ENCODE peak calls at places on chromosome 19, in five cellular contexts. One of them, this sample, is unnamed.
A peak's percentile ranks its signal among the peaks of the same experiment; 100 is the strongest.

GRCh38 chr19:21569497-21569870 is 64.1 kb downstream of the ZNF429 start:
- DNase-seq in IMR-90: no peak
- DNase-seq in RWPE1: no peak
- DNase-seq in non-pigmented ciliary epithelial cell: peak; percentile 4
- DNase-seq in lower lobe of right lung: peak; percentile 80
- DNase-seq in this sample: peak; percentile 34

GRCh38 chr19:16940626-16941025 is 51.8 kb downstream of the F2RL3 start:
- DNase-seq in IMR-90: no peak
- DNase-seq in RWPE1: no peak
- DNase-seq in non-pigmented ciliary epithelial cell: no peak
- DNase-seq in lower lobe of right lung: no peak
- DNase-seq in this sample: no peak

GRCh38 chr19:10230904-10231623 is at the start of gene S1PR2:
- DNase-seq in IMR-90: peak; percentile 75
- DNase-seq in RWPE1: peak; percentile 67
- DNase-seq in non-pigmented ciliary epithelial cell: no peak
- DNase-seq in lower lobe of right lung: peak; percentile 82
- DNase-seq in this sample: peak; percentile 80

GRCh38 chr19:34502582-34503545 is 21.3 kb downstream of the WTIP start:
- DNase-seq in IMR-90: peak; percentile 33
- DNase-seq in RWPE1: no peak
- DNase-seq in non-pigmented ciliary epithelial cell: no peak
- DNase-seq in lower lobe of right lung: no peak
- DNase-seq in this sample: peak; percentile 36

GRCh38 chr19:49968279-49968922 is 7.4 kb upstream of the SIGLEC11 start:
- DNase-seq in IMR-90: no peak
- DNase-seq in RWPE1: no peak
- DNase-seq in non-pigmented ciliary epithelial cell: no peak
- DNase-seq in lower lobe of right lung: peak; percentile 64
- DNase-seq in this sample: no peak

GRCh38 chr19:7450243-7451223 is 38.3 kb downstream of the PEX11G start:
- DNase-seq in IMR-90: peak; percentile 63
- DNase-seq in RWPE1: no peak
- DNase-seq in non-pigmented ciliary epithelial cell: no peak
- DNase-seq in lower lobe of right lung: no peak
- DNase-seq in this sample: no peak

GRCh38 chr19:4547303-4548237 is 7.7 kb upstream of the LRG1 start:
- DNase-seq in IMR-90: no peak
- DNase-seq in RWPE1: no peak
- DNase-seq in non-pigmented ciliary epithelial cell: no peak
- DNase-seq in lower lobe of right lung: peak; percentile 77
- DNase-seq in this sample: no peak

GRCh38 chr19:15115080-15115479 is 7.9 kb downstream of the SYDE1 start:
- DNase-seq in IMR-90: peak; percentile 68
- DNase-seq in RWPE1: no peak
- DNase-seq in non-pigmented ciliary epithelial cell: no peak
- DNase-seq in lower lobe of right lung: no peak
- DNase-seq in this sample: peak; percentile 56

GRCh38 chr19:48918801-48919247 is 14.7 kb upstream of the DHDH start:
- DNase-seq in IMR-90: no peak
- DNase-seq in RWPE1: no peak
- DNase-seq in non-pigmented ciliary epithelial cell: no peak
- DNase-seq in lower lobe of right lung: no peak
- DNase-seq in this sample: peak; percentile 36

GRCh38 chr19:10432736-10433130 is 12.4 kb downstream of the PDE4A start:
- DNase-seq in IMR-90: no peak
- DNase-seq in RWPE1: no peak
- DNase-seq in non-pigmented ciliary epithelial cell: no peak
- DNase-seq in lower lobe of right lung: no peak
- DNase-seq in this sample: no peak

GRCh38 chr19:2750739-2751437 is 11.1 kb upstream of the SLC39A3 start:
- DNase-seq in IMR-90: no peak
- DNase-seq in RWPE1: no peak
- DNase-seq in non-pigmented ciliary epithelial cell: no peak
- DNase-seq in lower lobe of right lung: no peak
- DNase-seq in this sample: no peak

GRCh38 chr19:5961969-5962945 is 15.7 kb downstream of the RANBP3 start:
- DNase-seq in IMR-90: peak; percentile 66
- DNase-seq in RWPE1: no peak
- DNase-seq in non-pigmented ciliary epithelial cell: no peak
- DNase-seq in lower lobe of right lung: peak; percentile 81
- DNase-seq in this sample: peak; percentile 53

GRCh38 chr19:4208385-4209094 is 20.8 kb upstream of the EBI3 start:
- DNase-seq in IMR-90: peak; percentile 43
- DNase-seq in RWPE1: no peak
- DNase-seq in non-pigmented ciliary epithelial cell: no peak
- DNase-seq in lower lobe of right lung: no peak
- DNase-seq in this sample: peak; percentile 45

GRCh38 chr19:12064266-12065099 is at the start of gene ZNF844:
- DNase-seq in IMR-90: peak; percentile 81
- DNase-seq in RWPE1: peak; percentile 94
- DNase-seq in non-pigmented ciliary epithelial cell: peak; percentile 41
- DNase-seq in lower lobe of right lung: peak; percentile 97
- DNase-seq in this sample: peak; percentile 90

GRCh38 chr19:47518139-47518538 is 3.3 kb upstream of the NAPA start:
- DNase-seq in IMR-90: no peak
- DNase-seq in RWPE1: no peak
- DNase-seq in non-pigmented ciliary epithelial cell: no peak
- DNase-seq in lower lobe of right lung: no peak
- DNase-seq in this sample: no peak

GRCh38 chr19:40539070-40539469 is 37.6 kb upstream of the SHKBP1 start:
- DNase-seq in IMR-90: no peak
- DNase-seq in RWPE1: no peak
- DNase-seq in non-pigmented ciliary epithelial cell: no peak
- DNase-seq in lower lobe of right lung: no peak
- DNase-seq in this sample: peak; percentile 16

GRCh38 chr19:55643003-55643732 is at the start of gene ZNF581:
- DNase-seq in IMR-90: peak; percentile 78
- DNase-seq in RWPE1: peak; percentile 83
- DNase-seq in non-pigmented ciliary epithelial cell: peak; percentile 34
- DNase-seq in lower lobe of right lung: peak; percentile 85
- DNase-seq in this sample: peak; percentile 76

GRCh38 chr19:17762505-17763229 is 11.4 kb downstream of the FCHO1 start:
- DNase-seq in IMR-90: peak; percentile 62
- DNase-seq in RWPE1: peak; percentile 68
- DNase-seq in non-pigmented ciliary epithelial cell: no peak
- DNase-seq in lower lobe of right lung: no peak
- DNase-seq in this sample: peak; percentile 83

GRCh38 chr19:13163609-13164364 is 13.6 kb downstream of the IER2 start:
- DNase-seq in IMR-90: peak; percentile 83
- DNase-seq in RWPE1: peak; percentile 68
- DNase-seq in non-pigmented ciliary epithelial cell: no peak
- DNase-seq in lower lobe of right lung: peak; percentile 77
- DNase-seq in this sample: peak; percentile 94

GRCh38 chr19:57099199-57099661 is 20.6 kb upstream of the USP29 start:
- DNase-seq in IMR-90: peak; percentile 35
- DNase-seq in RWPE1: no peak
- DNase-seq in non-pigmented ciliary epithelial cell: peak; percentile 9
- DNase-seq in lower lobe of right lung: peak; percentile 70
- DNase-seq in this sample: peak; percentile 30

GRCh38 chr19:1768248-1768647 is 14.9 kb downstream of the ONECUT3 start:
- DNase-seq in IMR-90: no peak
- DNase-seq in RWPE1: no peak
- DNase-seq in non-pigmented ciliary epithelial cell: no peak
- DNase-seq in lower lobe of right lung: no peak
- DNase-seq in this sample: peak; percentile 25

GRCh38 chr19:46622118-46622446 is 2.8 kb downstream of the PTGIR start:
- DNase-seq in IMR-90: no peak
- DNase-seq in RWPE1: no peak
- DNase-seq in non-pigmented ciliary epithelial cell: no peak
- DNase-seq in lower lobe of right lung: no peak
- DNase-seq in this sample: no peak

GRCh38 chr19:14116525-14116917 is 1.0 kb downstream of the PRKACA start:
- DNase-seq in IMR-90: no peak
- DNase-seq in RWPE1: no peak
- DNase-seq in non-pigmented ciliary epithelial cell: no peak
- DNase-seq in lower lobe of right lung: no peak
- DNase-seq in this sample: no peak

GRCh38 chr19:36097036-36097435 is 13.9 kb upstream of the OVOL3 start:
- DNase-seq in IMR-90: no peak
- DNase-seq in RWPE1: no peak
- DNase-seq in non-pigmented ciliary epithelial cell: no peak
- DNase-seq in lower lobe of right lung: no peak
- DNase-seq in this sample: no peak

This sample was measured in EH.